ENCODE peak calls at places on chromosomes 12 and 14, in ten cellular contexts. A, I, K, Z, J, C, V, W, S and R are unnamed samples.

GRCh38 chr12:80756875-80757274 is 40.2 kb downstream of the MYF5 start:
- DNase-seq in A (no peak), S (no peak), Z (peak), V (no peak), W (no peak), J (no peak), C (no peak), K (no peak), I (no peak), R (no peak)

GRCh38 chr14:100287202-100287997 is 18.8 kb downstream of the SLC25A29 start:
- DNase-seq in S (no peak), K (no peak), Z (no peak), J (no peak), C (no peak), I (no peak), W (peak), A (no peak), V (no peak), R (no peak)

GRCh38 chr12:122834921-122835692 is at the start of gene HIP1R:
- DNase-seq in A (no peak), W (peak), Z (no peak), I (peak), K (peak), V (no peak), J (peak), C (peak), S (peak), R (no peak)

GRCh38 chr12:19434538-19434937 is 4.8 kb upstream of the AEBP2 start:
- DNase-seq in S (no peak), C (peak), K (no peak), J (no peak), I (no peak), W (no peak), V (peak), A (no peak), Z (no peak), R (no peak)

GRCh38 chr12:114625294-114625851 is 58.6 kb downstream of the TBX3 start:
- DNase-seq in W (peak), A (no peak), C (peak), V (peak), J (peak), K (no peak), Z (peak), S (no peak), I (no peak), R (no peak)

GRCh38 chr14:84303140-84303539 is 1226.8 kb upstream of the FLRT2 start:
- DNase-seq in Z (no peak), A (no peak), K (no peak), S (no peak), C (no peak), W (no peak), J (no peak), I (no peak), V (no peak), R (no peak)

GRCh38 chr14:70822706-70823185 is 13.4 kb upstream of the MAP3K9 start:
- DNase-seq in S (peak), A (no peak), Z (no peak), I (no peak), J (no peak), C (no peak), V (no peak), W (peak), K (no peak), R (no peak)

GRCh38 chr12:48340891-48341290 is 9.8 kb downstream of the ZNF641 start:
- DNase-seq in K (no peak), Z (no peak), C (no peak), I (no peak), J (no peak), W (no peak), A (no peak), S (no peak), V (no peak), R (no peak)

GRCh38 chr12:73274972-73275371 is 1002.8 kb downstream of the TRHDE start:
- DNase-seq in I (no peak), K (no peak), Z (no peak), S (no peak), V (no peak), A (no peak), C (no peak), W (no peak), J (no peak), R (no peak)

GRCh38 chr14:95018845-95019244 is 138.5 kb downstream of the DICER1 start:
- DNase-seq in Z (no peak), W (no peak), C (no peak), S (no peak), V (no peak), A (no peak), J (no peak), K (no peak), I (no peak), R (no peak)

GRCh38 chr12:55728932-55729591 is at the start of gene CD63:
- DNase-seq in K (peak), C (peak), S (peak), W (peak), Z (no peak), J (peak), I (peak), V (peak), A (peak), R (peak)

GRCh38 chr14:45810152-45810872 is 557.3 kb upstream of the MIS18BP1 start:
- DNase-seq in K (no peak), A (no peak), W (no peak), Z (no peak), J (no peak), S (peak), I (no peak), V (peak), C (no peak), R (no peak)

GRCh38 chr14:76386922-76387782 is 11.2 kb downstream of the ESRRB start:
- DNase-seq in J (peak), I (peak), V (peak), C (peak), W (peak), A (no peak), Z (peak), K (peak), S (peak), R (peak)

GRCh38 chr12:132408001-132408400 is 78.6 kb upstream of the GALNT9 start:
- DNase-seq in K (no peak), A (no peak), V (no peak), Z (no peak), C (no peak), S (no peak), J (no peak), I (no peak), W (no peak), R (no peak)

GRCh38 chr12:27491226-27491625 is 32.8 kb upstream of the PPFIBP1 start:
- DNase-seq in S (no peak), Z (no peak), C (no peak), W (no peak), I (no peak), J (no peak), K (no peak), A (no peak), V (no peak), R (no peak)

GRCh38 chr12:77438639-77439038 is 373.3 kb upstream of the E2F7 start:
- DNase-seq in S (no peak), J (no peak), K (no peak), W (no peak), Z (no peak), C (no peak), V (no peak), I (no peak), A (no peak), R (no peak)

GRCh38 chr12:69523433-69524330 is 53.5 kb downstream of the FRS2 start:
- DNase-seq in S (no peak), Z (no peak), K (no peak), I (no peak), V (no peak), C (no peak), W (no peak), J (no peak), A (no peak), R (no peak)

GRCh38 chr14:99524804-99525698 is 43.8 kb downstream of the CCNK start:
- DNase-seq in J (no peak), A (no peak), V (no peak), S (peak), I (no peak), Z (no peak), W (no peak), K (no peak), C (no peak), R (peak)

GRCh38 chr12:58030566-58031279 is 89.4 kb downstream of the ATP23 start:
- DNase-seq in J (no peak), K (no peak), I (no peak), S (no peak), C (no peak), W (no peak), Z (no peak), A (no peak), V (peak), R (no peak)

GRCh38 chr12:46786774-46787173 is 39.0 kb downstream of the SLC38A4 start:
- DNase-seq in K (no peak), W (no peak), I (no peak), J (no peak), C (no peak), A (no peak), Z (peak), V (no peak), S (no peak), R (no peak)

GRCh38 chr12:712172-712863 is 40.1 kb upstream of the WNK1 start:
- DNase-seq in C (no peak), I (no peak), V (no peak), Z (no peak), A (no peak), S (no peak), J (no peak), W (no peak), K (no peak), R (no peak)

GRCh38 chr12:96352161-96352835 is 47.9 kb downstream of the CDK17 start:
- DNase-seq in K (no peak), C (no peak), S (no peak), J (no peak), V (no peak), Z (no peak), A (no peak), I (no peak), W (no peak), R (no peak)

GRCh38 chr12:54060174-54060974 is 6.7 kb downstream of the HOXC4 start:
- DNase-seq in W (no peak), Z (no peak), I (no peak), J (no peak), K (no peak), C (no peak), A (no peak), S (no peak), V (no peak), R (no peak)

GRCh38 chr12:65596514-65597010 is 227.7 kb upstream of the HMGA2 start:
- DNase-seq in A (no peak), Z (no peak), V (no peak), C (no peak), W (no peak), I (no peak), J (no peak), K (no peak), S (no peak), R (no peak)

GRCh38 chr12:117380083-117380482 is 18.7 kb upstream of the NOS1 start:
- DNase-seq in J (no peak), K (no peak), S (no peak), Z (no peak), I (no peak), A (no peak), C (no peak), V (no peak), W (no peak), R (no peak)

GRCh38 chr12:107557589-107558100 is 128.0 kb upstream of the PWP1 start:
- DNase-seq in J (no peak), S (no peak), C (peak), A (no peak), Z (no peak), K (no peak), W (no peak), I (no peak), V (no peak), R (no peak)

GRCh38 chr14:103444837-103445524 is 59.8 kb downstream of the MARK3 start:
- DNase-seq in C (no peak), V (no peak), K (no peak), Z (no peak), W (no peak), A (no peak), I (no peak), J (no peak), S (no peak), R (no peak)

GRCh38 chr14:34029921-34030334 is 79.1 kb upstream of the EGLN3 start:
- DNase-seq in W (peak), S (no peak), K (no peak), Z (no peak), V (no peak), I (no peak), A (no peak), C (no peak), J (no peak), R (no peak)

GRCh38 chr14:21098134-21098891 is at the start of gene ZNF219:
- DNase-seq in J (no peak), V (peak), I (peak), K (peak), A (no peak), Z (no peak), C (no peak), W (peak), S (peak), R (peak)

GRCh38 chr12:57280234-57281062 is 29.5 kb upstream of the STAC3 start:
- DNase-seq in K (peak), V (peak), Z (peak), C (peak), I (peak), A (no peak), S (peak), W (peak), J (peak), R (no peak)

GRCh38 chr14:99359906-99360305 is 87.9 kb upstream of the BCL11B start:
- DNase-seq in I (no peak), V (no peak), K (no peak), W (no peak), Z (no peak), C (no peak), A (no peak), S (no peak), J (no peak), R (no peak)

GRCh38 chr12:131065279-131065678 is 111.6 kb downstream of the ADGRD1 start:
- DNase-seq in K (no peak), C (no peak), A (no peak), V (no peak), S (no peak), J (no peak), W (no peak), I (peak), Z (no peak), R (no peak)

GRCh38 chr12:56029166-56029519 is 8.3 kb downstream of the IKZF4 start:
- DNase-seq in Z (no peak), K (no peak), V (no peak), J (no peak), W (peak), A (no peak), I (no peak), C (no peak), S (no peak), R (no peak)

GRCh38 chr12:94147991-94148840 is at the start of gene PLXNC1:
- DNase-seq in A (peak), K (peak), Z (no peak), V (peak), I (peak), S (peak), C (peak), J (peak), W (peak), R (peak)

GRCh38 chr12:7142057-7142644 is 12.0 kb downstream of the CLSTN3 start:
- DNase-seq in W (peak), V (peak), J (peak), A (no peak), I (no peak), Z (no peak), S (peak), C (peak), K (peak), R (no peak)

GRCh38 chr12:86712425-86712843 is 456.2 kb upstream of the MGAT4C start:
- DNase-seq in I (no peak), W (peak), Z (peak), C (no peak), J (no peak), K (no peak), A (no peak), V (no peak), S (no peak), R (no peak)